ENCODE peak calls at places on chromosomes 7 and 10, in nine cellular contexts. W is GM12891, J is A549, Q is adrenal gland, D is IMR-90, T is esophagus squamous epithelium, Z is right lobe of liver, H is lower leg skin, S is uterus. G is an unnamed sample.

GRCh38 chr10:78866731-78867554 is 201.8 kb upstream of the ZMIZ1 start:
- DNase-seq in Z (no peak), H (no peak), S (no peak), D (no peak), Q (no peak), T (no peak), W (no peak), J (no peak), G (no peak)

GRCh38 chr10:58515296-58515956 is 2.8 kb downstream of the BICC1 start:
- DNase-seq in J (peak), H (no peak), D (no peak), W (no peak), S (no peak), Z (no peak), T (no peak), Q (no peak), G (no peak)

GRCh38 chr7:40133561-40134427 is 628 bp downstream of the MPLKIP start:
- DNase-seq in Z (no peak), W (peak), H (no peak), D (peak), J (no peak), Q (no peak), S (no peak), T (no peak), G (no peak)

GRCh38 chr10:76033457-76034196 is 602.2 kb downstream of the LRMDA start:
- DNase-seq in Q (no peak), S (peak), T (no peak), J (peak), H (peak), D (peak), Z (peak), W (no peak), G (peak)

GRCh38 chr7:99679032-99679399 is 780 bp downstream of the CYP3A5 start:
- DNase-seq in W (no peak), H (no peak), D (peak), Q (peak), Z (no peak), J (peak), T (no peak), S (no peak), G (peak)

GRCh38 chr10:1381339-1381738 is 325.2 kb downstream of the WDR37 start:
- DNase-seq in T (no peak), Q (no peak), J (no peak), D (no peak), S (no peak), H (no peak), Z (no peak), W (no peak), G (no peak)

GRCh38 chr10:58952747-58953466 is 223.5 kb upstream of the PHYHIPL start:
- DNase-seq in Q (peak), D (peak), H (peak), J (peak), Z (no peak), T (no peak), S (peak), W (no peak), G (peak)

GRCh38 chr10:125711110-125711750 is 8.3 kb upstream of the EDRF1 start:
- DNase-seq in S (no peak), Z (no peak), J (no peak), Q (no peak), T (no peak), W (no peak), D (no peak), H (no peak), G (no peak)

GRCh38 chr10:122060250-122060649 is 71.3 kb downstream of the TACC2 start:
- DNase-seq in W (no peak), Z (no peak), H (no peak), Q (no peak), S (no peak), J (no peak), D (peak), T (no peak), G (no peak)

GRCh38 chr7:139680676-139681462 is 96.9 kb downstream of the HIPK2 start:
- DNase-seq in T (no peak), D (peak), H (no peak), S (peak), J (peak), W (no peak), Q (no peak), Z (no peak), G (peak)

GRCh38 chr7:74604326-74605020 is 53.0 kb upstream of the GTF2I start:
- DNase-seq in J (peak), W (no peak), Z (peak), D (no peak), H (peak), Q (peak), T (no peak), S (no peak), G (peak)

GRCh38 chr7:13603661-13604060 is 385.8 kb downstream of the ETV1 start:
- DNase-seq in Z (no peak), J (no peak), T (no peak), Q (no peak), D (peak), W (no peak), S (no peak), H (no peak), G (no peak)

GRCh38 chr7:151310578-151310977 is 31.0 kb upstream of the NUB1 start:
- DNase-seq in W (no peak), H (no peak), S (no peak), J (peak), Q (no peak), D (peak), Z (no peak), T (no peak), G (no peak)

GRCh38 chr7:82559203-82559805 is 115.7 kb upstream of the CACNA2D1 start:
- DNase-seq in J (peak), H (no peak), Z (no peak), D (no peak), Q (no peak), S (no peak), W (no peak), T (no peak), G (peak)

GRCh38 chr7:157021071-157021891 is 10.8 kb upstream of the MNX1 start:
- DNase-seq in T (no peak), D (no peak), S (no peak), Q (no peak), Z (no peak), J (no peak), W (no peak), H (no peak), G (no peak)

GRCh38 chr10:74557098-74557497 is 269.3 kb upstream of the KAT6B start:
- DNase-seq in Q (no peak), D (no peak), T (no peak), H (no peak), Z (no peak), W (no peak), S (no peak), J (no peak), G (no peak)

GRCh38 chr7:131540491-131541162 is 15.8 kb downstream of the PODXL start:
- DNase-seq in S (peak), T (no peak), H (no peak), Q (no peak), Z (peak), D (no peak), J (peak), W (no peak), G (peak)

GRCh38 chr10:123381271-123381670 is 227.1 kb downstream of the BUB3 start:
- DNase-seq in D (no peak), Q (no peak), Z (no peak), J (no peak), W (no peak), T (no peak), H (no peak), S (no peak), G (no peak)

GRCh38 chr7:6621195-6622128 is 6.1 kb downstream of the ZNF853 start:
- DNase-seq in D (no peak), S (no peak), W (no peak), Z (no peak), J (no peak), T (no peak), Q (no peak), H (no peak), G (no peak)

GRCh38 chr7:146830686-146831085 is 714.1 kb downstream of the CNTNAP2 start:
- DNase-seq in Z (no peak), T (no peak), Q (no peak), J (no peak), W (no peak), S (no peak), D (no peak), H (no peak), G (no peak)

GRCh38 chr10:60654813-60655464 is 123.3 kb upstream of the CDK1 start:
- DNase-seq in D (peak), S (no peak), T (no peak), Z (no peak), Q (no peak), J (peak), W (no peak), H (no peak), G (no peak)

GRCh38 chr10:125629758-125630376 is 53.1 kb downstream of the TEX36 start:
- DNase-seq in Q (no peak), W (peak), J (peak), S (no peak), D (peak), H (no peak), Z (no peak), T (no peak), G (peak)

GRCh38 chr10:123860209-123860608 is 31.4 kb downstream of the CPXM2 start:
- DNase-seq in T (no peak), Z (no peak), D (no peak), Q (no peak), H (no peak), S (no peak), J (no peak), W (no peak), G (no peak)

GRCh38 chr7:138126928-138127327 is 50.7 kb downstream of the AKR1D1 start:
- DNase-seq in D (no peak), H (no peak), Q (no peak), T (no peak), J (no peak), W (no peak), S (no peak), Z (no peak), G (no peak)

GRCh38 chr10:36779238-36779846 is 346.1 kb upstream of the ANKRD30A start:
- DNase-seq in D (peak), J (peak), H (peak), W (no peak), Z (no peak), T (no peak), S (peak), Q (peak), G (peak)

GRCh38 chr7:96297873-96298272 is 24.0 kb downstream of the SLC25A13 start:
- DNase-seq in Q (no peak), D (no peak), W (no peak), T (no peak), S (no peak), Z (no peak), H (no peak), J (no peak), G (no peak)

GRCh38 chr7:141572175-141572574 is 21.0 kb downstream of the AGK start:
- DNase-seq in J (no peak), W (no peak), H (no peak), S (no peak), T (no peak), Z (no peak), Q (no peak), D (no peak), G (no peak)

GRCh38 chr7:40147371-40148246 is 12.8 kb downstream of the SUGCT start:
- DNase-seq in D (no peak), T (no peak), H (no peak), J (no peak), S (no peak), Q (no peak), Z (no peak), W (no peak), G (no peak)

GRCh38 chr7:12951397-12951801 is 264.0 kb downstream of the ARL4A start:
- DNase-seq in T (no peak), S (no peak), J (peak), H (no peak), W (no peak), Z (no peak), D (peak), Q (no peak), G (no peak)

GRCh38 chr10:86899128-86899527 is 58.3 kb downstream of the MMRN2 start:
- DNase-seq in J (no peak), Q (no peak), T (no peak), D (no peak), W (no peak), H (no peak), S (no peak), Z (no peak), G (no peak)

GRCh38 chr10:21499910-21500577 is 25.4 kb downstream of the SKIDA1 start:
- DNase-seq in T (no peak), Z (peak), W (no peak), H (no peak), Q (no peak), D (no peak), J (no peak), S (no peak), G (no peak)

GRCh38 chr10:58178811-58179210 is 88.9 kb downstream of the IPMK start:
- DNase-seq in T (no peak), W (no peak), D (peak), S (no peak), Q (no peak), J (peak), Z (no peak), H (no peak), G (no peak)

GRCh38 chr7:37920619-37921339 is at the start of gene EPDR1:
- DNase-seq in H (peak), W (no peak), Z (peak), J (peak), S (peak), Q (peak), D (no peak), T (no peak), G (peak)

GRCh38 chr7:37921876-37922275 is 1.4 kb downstream of the EPDR1 start:
- DNase-seq in W (no peak), Z (no peak), D (no peak), S (no peak), Q (no peak), J (no peak), T (no peak), H (no peak), G (no peak)

GRCh38 chr7:37923996-37924395 is 3.6 kb downstream of the EPDR1 start:
- DNase-seq in Q (no peak), W (no peak), J (no peak), S (no peak), D (no peak), T (no peak), Z (no peak), H (no peak), G (no peak)

GRCh38 chr7:37920305-37920618 is 178 bp upstream of the EPDR1 start:
- DNase-seq in T (no peak), H (no peak), W (no peak), S (no peak), Q (no peak), D (no peak), J (no peak), Z (no peak), G (no peak)

DNA sequence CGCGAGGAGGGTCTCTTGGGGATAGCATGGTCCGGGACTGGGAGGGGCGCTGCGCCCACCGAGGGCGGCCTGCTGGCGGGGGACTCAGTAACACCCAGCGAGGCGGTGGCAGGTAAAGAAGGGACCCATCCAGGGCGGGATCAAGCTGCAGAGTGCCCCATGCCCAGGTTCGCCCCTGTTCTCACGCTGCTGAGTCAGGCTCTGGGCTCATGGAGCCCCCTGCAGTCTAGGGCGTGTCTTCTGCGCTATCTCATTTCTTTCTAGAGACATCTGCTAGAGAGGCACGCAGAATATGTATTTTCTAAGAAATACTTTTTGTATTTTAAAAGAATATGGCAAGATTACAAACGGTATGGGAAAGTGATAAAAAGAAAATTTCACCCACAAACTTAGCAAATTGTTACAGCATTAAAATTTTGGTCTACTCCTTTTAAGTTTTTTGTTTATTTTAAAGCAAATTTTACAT is 933 bp downstream of the EPDR1 start:
- DNase-seq in D (no peak), J (peak), T (no peak), W (no peak), Q (peak), S (peak), H (no peak), Z (peak), G (peak)
- TF ChIP-seq POLR2A in D (no peak), J (peak), T (no peak), W (no peak), Q (no peak), S (no peak), H (no peak), Z (no peak), G (no peak)

DNA sequence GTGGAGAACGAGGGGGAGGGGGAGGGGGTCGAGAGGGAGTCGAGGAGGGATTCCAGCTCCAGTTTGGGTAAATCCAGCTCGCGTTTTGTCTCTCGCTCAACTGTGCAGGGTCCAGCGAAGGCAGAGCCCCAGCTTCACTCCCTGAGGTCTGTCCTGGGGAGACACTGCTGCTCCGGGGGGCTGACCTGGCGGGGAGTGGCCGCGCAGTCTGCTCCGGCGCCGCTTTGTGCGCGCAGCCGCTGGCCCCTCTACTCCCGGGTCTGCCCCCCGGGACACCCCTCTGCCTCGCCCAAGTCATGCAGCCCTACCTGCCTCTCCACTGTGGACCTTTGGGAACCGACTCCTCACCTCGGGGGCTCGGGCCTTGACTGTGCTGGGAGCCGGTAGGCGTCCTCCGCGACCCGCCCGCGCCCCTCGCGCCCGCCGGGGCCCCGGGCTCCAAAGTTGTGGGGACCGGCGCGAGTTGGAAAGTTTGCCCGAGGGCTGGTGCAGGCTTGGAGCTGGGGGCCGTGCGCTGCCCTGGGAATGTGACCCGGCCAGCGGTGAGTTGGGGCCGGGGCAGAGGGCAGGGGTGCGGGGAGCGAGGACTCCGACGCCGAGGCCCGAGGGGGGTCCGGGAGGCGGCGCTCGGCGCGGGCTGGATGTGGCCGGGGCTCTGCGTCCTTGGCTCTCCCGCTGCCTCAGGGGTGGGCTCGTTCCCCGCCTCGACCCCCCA is at the start of gene TET1:
- DNase-seq in D (peak), J (peak), Q (peak), Z (peak), S (peak), W (peak), T (no peak), H (peak), G (peak)
- TF ChIP-seq POLR2A in D (peak), J (peak), Q (no peak), Z (peak), S (peak), W (no peak), T (peak), H (no peak), G (peak)

GRCh38 chr10:11822031-11822756 is 962 bp upstream of the PROSER2 start:
- DNase-seq in Q (no peak), D (no peak), S (no peak), W (no peak), H (no peak), J (no peak), T (no peak), Z (no peak), G (no peak)

GRCh38 chr10:11823989-11824346 is 812 bp downstream of the PROSER2 start:
- DNase-seq in T (no peak), H (no peak), Q (no peak), J (no peak), D (peak), W (no peak), Z (no peak), S (no peak), G (no peak)

GRCh38 chr10:11822809-11823121 is 391 bp upstream of the PROSER2 start:
- DNase-seq in T (no peak), S (no peak), H (no peak), D (no peak), Q (no peak), J (no peak), Z (no peak), W (no peak), G (no peak)

GRCh38 chr10:11824376-11824775 is 1.2 kb downstream of the PROSER2 start:
- DNase-seq in J (no peak), D (peak), T (no peak), S (no peak), Z (no peak), W (no peak), Q (no peak), H (no peak), G (no peak)

GRCh38 chr10:11823122-11823988 is at the start of gene PROSER2:
- DNase-seq in S (peak), W (peak), T (no peak), Z (peak), J (peak), Q (no peak), H (peak), D (peak), G (peak)
- TF ChIP-seq POLR2A in S (peak), W (no peak), T (peak), Z (peak), J (peak), Q (no peak), H (no peak), D (no peak), G (peak)

GRCh38 chr10:120641695-120642094 is 184.7 kb downstream of the PLPP4 start:
- DNase-seq in D (no peak), T (no peak), H (no peak), W (no peak), S (no peak), Z (no peak), Q (no peak), J (no peak), G (no peak)
- TF ChIP-seq POLR2A in D (no peak), T (no peak), H (no peak), W (no peak), S (no peak), Z (no peak), Q (no peak), J (no peak), G (no peak)

DNA sequence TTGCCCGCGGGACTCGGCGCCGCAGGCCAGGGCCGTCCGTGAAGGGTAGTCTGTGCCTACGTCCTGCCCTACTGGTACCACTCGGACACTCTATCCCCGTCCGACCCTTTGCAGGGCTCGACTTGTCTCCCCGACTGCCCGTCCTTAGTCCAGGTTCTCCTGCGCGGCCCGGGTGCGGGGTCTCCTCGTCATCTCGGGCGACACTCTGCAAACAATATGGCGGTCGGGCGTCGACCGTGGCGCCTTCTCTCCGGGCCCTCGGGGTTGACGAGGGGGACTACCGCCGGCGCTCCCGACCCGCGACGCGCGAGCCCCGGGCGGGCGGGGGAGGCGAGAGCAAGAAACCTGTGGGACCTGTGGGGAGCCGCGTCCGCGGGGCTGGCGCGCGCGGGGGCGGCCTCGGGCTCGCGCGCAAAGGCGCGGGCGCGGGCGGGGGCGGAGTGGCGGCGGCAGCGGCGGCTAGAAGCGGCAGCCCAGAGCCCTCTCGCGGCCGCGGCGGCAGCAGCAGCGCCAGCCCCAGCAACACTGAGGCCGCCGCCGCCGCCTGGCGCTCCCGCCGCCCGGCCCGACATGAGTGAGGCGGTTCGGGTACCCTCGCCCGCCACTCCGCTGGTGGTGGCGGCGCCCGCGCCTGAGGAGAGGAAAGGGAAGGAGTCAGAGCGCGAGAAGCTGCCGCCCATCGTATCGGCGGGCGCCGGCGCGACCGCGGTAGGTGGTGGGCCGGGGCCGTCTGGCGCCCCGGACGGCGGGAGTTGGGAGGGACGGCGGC is at the start of gene HECTD2:
- DNase-seq in T (peak), D (peak), H (peak), W (peak), Z (peak), S (peak), Q (peak), J (peak), G (peak)
- TF ChIP-seq POLR2A in T (peak), D (peak), H (no peak), W (no peak), Z (peak), S (peak), Q (peak), J (peak), G (peak)

DNA sequence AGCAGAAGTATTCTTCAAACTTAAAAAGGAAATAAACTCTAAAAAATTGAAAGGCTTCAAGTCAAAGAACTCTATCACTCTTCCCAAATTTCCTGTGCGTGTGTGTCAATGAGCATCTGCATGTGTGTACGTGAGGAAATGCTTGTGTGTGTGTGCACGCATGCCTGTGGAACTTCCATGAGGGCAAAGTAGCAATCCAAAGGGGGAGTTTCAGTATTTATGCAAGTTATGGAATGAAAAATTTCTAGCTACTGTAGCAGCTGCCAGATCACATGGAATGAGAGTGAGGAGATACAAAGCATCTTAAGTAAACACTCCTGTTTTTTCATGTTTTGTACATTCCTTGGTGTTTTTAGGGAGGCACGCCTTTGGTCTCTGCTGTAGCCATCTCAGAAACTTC is 152.6 kb downstream of the RAPGEF5 start:
- DNase-seq in T (no peak), H (no peak), W (no peak), Q (no peak), D (peak), J (no peak), Z (no peak), S (no peak), G (no peak)
- TF ChIP-seq POLR2A in T (no peak), H (no peak), W (no peak), Q (no peak), D (no peak), J (no peak), Z (no peak), S (no peak), G (no peak)

G was measured in body of pancreas.